ENCODE peak calls at places on chromosomes 12 and 14, in six cellular contexts. L is SK-N-SH, R is lung, V is NT2/D1, N is mesendoderm, U is IMR-90. Y is an unnamed sample. For H3K27me3, the result is how much of the 10 kb centered on the place peaks cover.

GRCh38 chr12:92020983-92021664 is 124.5 kb downstream of the BTG1 start:
- DNase-seq in V (peak), R (no peak), L (no peak), N (no peak), U (peak), Y (no peak)

GRCh38 chr12:131676544-131676943 is 34.3 kb upstream of the SFSWAP start:
- DNase-seq in V (no peak), N (no peak), U (no peak), R (no peak), L (no peak), Y (no peak)

GRCh38 chr12:6647083-6647604 is at the start of gene ACRBP:
- DNase-seq in U (peak), L (no peak), R (peak), N (peak), V (peak), Y (peak)

GRCh38 chr12:83573676-83574075 is 887.0 kb downstream of the TMTC2 start:
- DNase-seq in N (peak), U (no peak), V (no peak), L (no peak), R (no peak), Y (peak)

GRCh38 chr12:42705863-42706262 is 116.3 kb upstream of the PRICKLE1 start:
- DNase-seq in R (peak), N (peak), L (peak), V (no peak), U (peak), Y (no peak)

GRCh38 chr14:23580948-23581281 is 2.3 kb upstream of the JPH4 start:
- DNase-seq in N (no peak), R (no peak), L (no peak), V (no peak), U (no peak), Y (no peak)

GRCh38 chr14:81517798-81518398 is 15.8 kb downstream of the SEL1L start:
- DNase-seq in R (no peak), V (no peak), N (no peak), L (no peak), U (peak), Y (no peak)

GRCh38 chr12:126772171-126772864 is 1494.7 kb upstream of the TMEM132C start:
- DNase-seq in U (peak), R (no peak), V (no peak), L (no peak), N (peak), Y (peak)

GRCh38 chr12:19482551-19483109 is 43.3 kb downstream of the AEBP2 start:
- DNase-seq in R (no peak), U (no peak), N (peak), V (no peak), L (peak), Y (peak)

GRCh38 chr12:56836800-56837663 is 73.9 kb downstream of the HSD17B6 start:
- DNase-seq in U (peak), N (no peak), L (no peak), R (peak), V (no peak), Y (peak)

GRCh38 chr14:92690171-92691011 is 58.0 kb downstream of the LGMN start:
- DNase-seq in V (no peak), N (peak), R (peak), U (peak), L (peak), Y (peak)

GRCh38 chr14:100537701-100538565 is 49.3 kb downstream of the BEGAIN start:
- DNase-seq in R (no peak), V (no peak), L (peak), U (no peak), N (no peak), Y (no peak)

GRCh38 chr12:103771466-103771865 is 69.6 kb downstream of the NT5DC3 start:
- DNase-seq in L (peak), N (peak), U (peak), R (peak), V (peak), Y (peak)

GRCh38 chr14:75911883-75912282 is 69.9 kb downstream of the TGFB3 start:
- DNase-seq in N (peak), U (no peak), L (no peak), V (peak), R (no peak), Y (no peak)

GRCh38 chr14:68662395-68662794 is 130.5 kb downstream of the ZFP36L1 start:
- DNase-seq in R (no peak), U (peak), V (no peak), N (no peak), L (no peak), Y (no peak)

GRCh38 chr14:72024043-72024407 is 91.8 kb downstream of the RGS6 start:
- DNase-seq in N (peak), U (peak), R (no peak), V (peak), L (peak), Y (peak)

GRCh38 chr14:89911018-89911919 is 43.3 kb downstream of the EFCAB11 start:
- DNase-seq in N (peak), L (no peak), U (peak), R (no peak), V (peak), Y (peak)

GRCh38 chr12:46516933-46517578 is 144.5 kb upstream of the SLC38A2 start:
- DNase-seq in L (no peak), N (no peak), V (no peak), R (no peak), U (no peak), Y (peak)

GRCh38 chr14:64614992-64615391 is 65.2 kb downstream of the PPP1R36 start:
- DNase-seq in L (no peak), N (no peak), R (no peak), U (no peak), V (no peak), Y (no peak)

GRCh38 chr14:79971330-79971729 is 240.0 kb downstream of the DIO2 start:
- DNase-seq in N (no peak), R (no peak), L (no peak), V (no peak), U (peak), Y (no peak)

GRCh38 chr12:65113621-65114035 is 7.5 kb downstream of the WIF1 start:
- DNase-seq in R (no peak), L (no peak), N (no peak), U (no peak), V (no peak), Y (no peak)

GRCh38 chr12:17215754-17216153 is 609.8 kb upstream of the LMO3 start:
- DNase-seq in L (no peak), R (no peak), U (no peak), N (peak), V (no peak), Y (no peak)

GRCh38 chr12:66899567-66899966 is 220.7 kb upstream of the GRIP1 start:
- DNase-seq in V (no peak), N (no peak), L (no peak), R (no peak), U (no peak), Y (no peak)

GRCh38 chr14:89121961-89122675 is 294.9 kb downstream of the FOXN3 start:
- DNase-seq in U (no peak), V (peak), R (no peak), L (no peak), N (peak), Y (no peak)

GRCh38 chr14:103088921-103089320 is 4.9 kb downstream of the LBHD2 start:
- DNase-seq in R (no peak), N (no peak), V (no peak), U (no peak), L (no peak), Y (no peak)

GRCh38 chr12:69879007-69879960 is 54.3 kb downstream of the MYRFL start:
- DNase-seq in L (peak), V (peak), U (peak), N (peak), R (peak), Y (peak)

GRCh38 chr12:62730649-62731377 is 204.1 kb downstream of the PPM1H start:
- DNase-seq in V (no peak), R (no peak), N (no peak), L (no peak), U (peak), Y (no peak)

GRCh38 chr12:26233620-26234019 is 38.2 kb downstream of the SSPN start:
- DNase-seq in R (no peak), V (no peak), N (no peak), U (peak), L (no peak), Y (no peak)

GRCh38 chr14:94123868-94124267 is 5.5 kb downstream of the IFI27L2 start:
- DNase-seq in R (no peak), V (no peak), N (no peak), U (no peak), L (no peak), Y (no peak)

GRCh38 chr12:19979584-19979983 is 388.8 kb upstream of the PDE3A start:
- DNase-seq in U (no peak), L (no peak), V (no peak), N (no peak), R (no peak), Y (no peak)

GRCh38 chr12:26119391-26119981 is 5.4 kb downstream of the BHLHE41 start:
- DNase-seq in R (no peak), V (no peak), L (peak), N (peak), U (peak), Y (peak)

GRCh38 chr12:100555722-100556121 is 17.8 kb upstream of the GAS2L3 start:
- DNase-seq in R (no peak), V (no peak), U (peak), L (no peak), N (no peak), Y (peak)

GRCh38 chr14:102590667-102591099 is 1.8 kb upstream of the RCOR1 start:
- DNase-seq in L (peak), U (peak), N (peak), R (peak), V (no peak), Y (peak)

GRCh38 chr12:92696240-92696639 is 6.5 kb upstream of the PLEKHG7 start:
- DNase-seq in R (no peak), U (peak), L (no peak), V (no peak), N (no peak), Y (peak)

GRCh38 chr14:91685600-91685999 is 46.3 kb downstream of the CATSPERB start:
- DNase-seq in V (no peak), N (peak), U (no peak), L (no peak), R (no peak), Y (no peak)

GRCh38 chr12:132327351-132328171 is 1.8 kb downstream of the GALNT9 start:
- DNase-seq in V (no peak), U (peak), N (peak), L (no peak), R (peak), Y (no peak)

GRCh38 chr12:115451151-115451784 is 767.3 kb upstream of the TBX3 start:
- DNase-seq in L (peak), N (peak), R (no peak), U (no peak), V (no peak), Y (peak)
- H3K27me3 ChIP-seq in L (under half), N (under half), R (under half), U (under half), V (under half), Y (under half)

GRCh38 chr14:60515244-60515695 is 6.3 kb downstream of the SIX6 start:
- DNase-seq in L (no peak), U (no peak), V (no peak), N (no peak), R (no peak), Y (no peak)

GRCh38 chr14:60510976-60511599 is 2.1 kb downstream of the SIX6 start:
- DNase-seq in N (no peak), L (peak), U (no peak), V (no peak), R (no peak), Y (no peak)

GRCh38 chr14:60515696-60516284 is 6.8 kb downstream of the SIX6 start:
- DNase-seq in V (no peak), L (no peak), U (no peak), R (no peak), N (peak), Y (no peak)

GRCh38 chr14:60512952-60513554 is 4.1 kb downstream of the SIX6 start:
- DNase-seq in N (peak), L (no peak), U (no peak), R (no peak), V (no peak), Y (no peak)

GRCh38 chr14:60514378-60515243 is 5.7 kb downstream of the SIX6 start:
- DNase-seq in R (no peak), N (peak), U (no peak), V (no peak), L (peak), Y (no peak)
- H3K4me3 ChIP-seq in R (no peak), N (peak), U (peak), V (peak), L (peak), Y (no peak)

DNA sequence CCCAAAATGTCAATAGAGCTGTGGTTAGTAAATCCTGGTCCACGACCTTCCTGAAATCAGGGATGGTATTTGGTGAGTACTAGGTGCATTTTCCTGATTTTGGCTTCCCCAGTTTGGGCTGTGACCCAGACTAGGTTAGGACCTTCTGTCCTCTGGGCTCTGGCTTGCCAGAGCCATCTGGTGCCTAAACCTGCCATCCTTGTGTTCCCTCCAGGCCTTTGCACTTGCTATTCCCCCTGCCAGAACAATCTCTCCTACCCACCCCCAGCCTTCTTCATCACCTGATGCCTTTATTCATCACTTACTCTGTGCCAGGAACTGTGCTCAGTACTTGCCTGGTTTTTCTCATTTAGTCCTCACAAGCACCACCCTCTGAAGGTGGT is 216.7 kb downstream of the RBM19 start:
- DNase-seq in V (no peak), U (no peak), N (no peak), L (no peak), R (no peak), Y (no peak)
- H3K27me3 ChIP-seq in V (under half), U (under half), N (under half), L (under half), R (under half), Y (under half)

DNA sequence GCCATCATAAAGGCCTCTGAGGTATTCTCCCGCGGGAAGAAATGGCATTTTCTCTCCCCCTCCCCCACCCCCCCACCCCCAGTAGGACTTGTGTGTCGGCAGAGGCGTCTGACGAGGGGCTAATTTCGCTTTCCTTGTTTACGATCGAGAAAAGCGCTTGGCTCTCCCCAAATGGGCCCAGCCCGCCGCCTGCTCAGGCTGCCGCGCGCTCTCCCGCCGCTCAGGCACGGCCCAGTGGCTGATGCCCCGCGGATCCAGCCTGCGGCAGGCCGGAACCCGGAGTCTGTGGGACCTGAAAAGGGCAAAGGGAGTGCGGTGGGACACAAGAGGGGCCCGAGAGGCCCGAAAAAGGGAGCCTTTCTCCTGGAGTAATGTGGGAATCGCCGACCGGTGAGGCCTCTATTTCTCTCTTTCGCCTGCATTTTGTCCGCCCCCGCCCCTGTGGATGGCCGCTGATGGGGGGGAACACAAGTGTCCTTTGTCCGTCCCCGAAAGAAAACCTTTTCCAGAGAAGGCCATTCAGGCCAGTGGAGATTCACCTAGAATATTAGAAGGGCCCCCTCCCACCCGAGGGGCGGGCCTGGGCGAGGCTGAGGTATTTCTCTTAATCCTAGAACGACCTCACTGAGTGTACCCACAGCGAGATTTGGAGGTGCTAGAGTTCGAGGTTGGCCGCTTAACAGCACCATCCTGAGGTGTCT is 9.0 kb upstream of the HOXC6 start:
- DNase-seq in R (no peak), L (no peak), N (peak), U (no peak), V (no peak), Y (no peak)
- H3K4me3 ChIP-seq in R (no peak), L (no peak), N (no peak), U (no peak), V (no peak), Y (no peak)

GRCh38 chr14:95490727-95491451 is 25.6 kb downstream of the SYNE3 start:
- DNase-seq in U (no peak), N (no peak), L (no peak), V (no peak), R (no peak), Y (peak)

GRCh38 chr14:95487669-95488084 is 28.8 kb downstream of the SYNE3 start:
- DNase-seq in U (no peak), L (no peak), V (no peak), R (no peak), N (no peak), Y (no peak)

GRCh38 chr14:95488376-95489162 is 27.9 kb downstream of the SYNE3 start:
- DNase-seq in U (peak), L (no peak), N (no peak), V (no peak), R (no peak), Y (no peak)

GRCh38 chr14:95490127-95490526 is 26.3 kb downstream of the SYNE3 start:
- DNase-seq in R (no peak), N (no peak), V (no peak), L (no peak), U (no peak), Y (no peak)

DNA sequence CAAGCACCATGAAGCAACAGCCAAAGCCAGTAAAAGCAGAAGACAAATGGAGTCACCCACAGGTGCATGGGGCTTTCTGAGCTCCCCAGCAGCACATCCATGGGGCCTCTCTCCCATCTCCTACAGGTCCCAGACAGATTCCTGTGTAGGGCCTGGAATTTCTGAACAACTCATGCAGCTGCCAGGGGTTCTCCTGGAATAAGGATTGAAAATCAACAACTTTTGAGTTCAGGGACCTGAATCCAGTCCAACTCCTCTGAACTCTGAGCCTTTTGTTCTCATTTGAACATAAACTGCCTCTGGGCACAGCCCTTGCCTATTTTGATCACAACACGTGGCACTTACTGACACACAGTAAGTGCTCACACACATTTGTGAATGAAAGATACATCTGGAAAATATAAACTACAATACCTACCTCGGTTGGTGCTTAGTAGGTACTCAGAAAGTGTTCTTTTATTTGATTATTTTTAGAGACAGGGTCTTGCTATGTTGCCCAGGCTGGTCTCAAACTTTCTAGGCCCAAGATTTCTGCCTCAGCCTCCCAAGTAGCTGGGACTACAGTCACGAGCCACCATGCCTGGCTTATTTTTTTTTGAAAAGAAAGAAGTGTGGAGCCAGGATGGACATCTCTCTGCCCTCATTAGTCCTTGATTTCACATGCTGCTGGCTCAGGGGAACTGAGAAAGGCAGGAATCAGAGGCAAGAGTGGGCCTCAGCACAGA is 27.1 kb downstream of the SYNE3 start:
- DNase-seq in N (no peak), U (no peak), R (no peak), V (no peak), L (no peak), Y (no peak)
- H3K27me3 ChIP-seq in N (under half), U (under half), R (under half), V (under half), L (under half), Y (under half)

GRCh38 chr14:104425171-104425681 is 154.3 kb upstream of the C14orf180 start:
- DNase-seq in N (no peak), V (no peak), L (peak), U (no peak), R (no peak), Y (no peak)

GRCh38 chr14:104423224-104423681 is 156.3 kb upstream of the C14orf180 start:
- DNase-seq in N (no peak), R (peak), L (peak), V (no peak), U (no peak), Y (no peak)

GRCh38 chr14:104422301-104423223 is 157.0 kb upstream of the C14orf180 start:
- DNase-seq in V (no peak), L (peak), N (no peak), R (no peak), U (no peak), Y (no peak)

GRCh38 chr14:104424406-104425072 is 155.0 kb upstream of the C14orf180 start:
- DNase-seq in V (no peak), R (no peak), U (no peak), L (peak), N (no peak), Y (no peak)

GRCh38 chr14:104423715-104424405 is 155.7 kb upstream of the C14orf180 start:
- DNase-seq in V (no peak), L (peak), N (no peak), R (peak), U (no peak), Y (no peak)
- H3K4me3 ChIP-seq in V (no peak), L (no peak), N (no peak), R (no peak), U (no peak), Y (no peak)

GRCh38 chr12:113475451-113476085 is 3.9 kb upstream of the LHX5 start:
- DNase-seq in N (no peak), R (no peak), L (peak), V (no peak), U (no peak), Y (no peak)

GRCh38 chr12:113474635-113475436 is 3.2 kb upstream of the LHX5 start:
- DNase-seq in R (no peak), U (no peak), N (no peak), L (peak), V (no peak), Y (no peak)

GRCh38 chr12:113472191-113473190 is 820 bp upstream of the LHX5 start:
- DNase-seq in L (peak), N (no peak), V (no peak), R (no peak), U (no peak), Y (no peak)

GRCh38 chr12:113473400-113473799 is 1.7 kb upstream of the LHX5 start:
- DNase-seq in L (no peak), N (no peak), R (no peak), V (no peak), U (no peak), Y (no peak)

DNA sequence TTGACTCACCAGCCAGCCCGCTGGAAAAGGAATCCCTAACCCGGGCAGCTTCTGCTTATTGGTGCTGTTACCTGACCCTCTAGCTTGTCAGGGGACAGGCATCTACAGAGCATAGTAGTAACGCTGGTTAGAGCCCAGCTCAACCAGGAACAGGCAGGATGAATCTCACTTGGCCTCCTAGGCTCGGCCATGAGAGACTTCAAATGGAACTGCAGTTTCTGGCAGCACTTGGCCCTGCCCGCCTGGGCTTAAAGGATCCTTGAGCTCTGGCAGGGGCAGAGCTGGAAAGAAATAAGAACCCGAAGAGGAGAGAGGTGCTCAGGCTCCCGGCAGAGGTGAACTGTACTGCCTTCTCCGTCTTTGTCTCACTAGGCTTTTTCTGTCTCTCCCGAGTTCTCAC is 2.3 kb upstream of the LHX5 start:
- DNase-seq in L (peak), R (no peak), U (no peak), V (no peak), N (peak), Y (no peak)
- H3K27me3 ChIP-seq in L (half or more), R (under half), U (half or more), V (half or more), N (half or more), Y (half or more)